ENCODE peak calls at places on chromosomes 5 and 9, in six cellular contexts. One of them, this sample, is unnamed. For H3K4me1, the result is how much of the 10 kb centered on the place peaks cover.

GRCh38 chr5:174744896-174745295 is 20.5 kb downstream of the MSX2 start:
- DNase-seq in prostate gland: no peak
- DNase-seq in HCT116: no peak
- DNase-seq in K562: no peak
- DNase-seq in stomach: no peak
- DNase-seq in GM23338: no peak
- DNase-seq in this sample: no peak

GRCh38 chr5:1793301-1793740 is 6.3 kb downstream of the MRPL36 start:
- DNase-seq in HCT116: no peak
- DNase-seq in stomach: no peak
- DNase-seq in prostate gland: no peak
- DNase-seq in GM23338: no peak
- DNase-seq in K562: no peak
- DNase-seq in this sample: no peak

GRCh38 chr5:37121465-37121864 is 127.7 kb downstream of the CPLANE1 start:
- DNase-seq in HCT116: no peak
- DNase-seq in stomach: no peak
- DNase-seq in prostate gland: no peak
- DNase-seq in GM23338: no peak
- DNase-seq in K562: no peak
- DNase-seq in this sample: no peak

GRCh38 chr5:90410178-90410762 is 714 bp upstream of the CETN3 start:
- DNase-seq in prostate gland: no peak
- DNase-seq in stomach: no peak
- DNase-seq in HCT116: no peak
- DNase-seq in K562: no peak
- DNase-seq in GM23338: no peak
- DNase-seq in this sample: no peak

GRCh38 chr9:120935383-120935857 is 8.8 kb upstream of the TRAF1 start:
- DNase-seq in K562: peak
- DNase-seq in stomach: peak
- DNase-seq in GM23338: no peak
- DNase-seq in HCT116: no peak
- DNase-seq in prostate gland: peak
- DNase-seq in this sample: peak

GRCh38 chr5:172488221-172488620 is 33.9 kb upstream of the SH3PXD2B start:
- DNase-seq in prostate gland: no peak
- DNase-seq in GM23338: no peak
- DNase-seq in stomach: no peak
- DNase-seq in K562: no peak
- DNase-seq in HCT116: no peak
- DNase-seq in this sample: no peak

GRCh38 chr9:126275386-126276001 is 51.1 kb upstream of the MVB12B start:
- DNase-seq in stomach: no peak
- DNase-seq in GM23338: peak
- DNase-seq in HCT116: no peak
- DNase-seq in prostate gland: no peak
- DNase-seq in K562: no peak
- DNase-seq in this sample: no peak

GRCh38 chr9:96047116-96047639 is 171.7 kb downstream of the ERCC6L2 start:
- DNase-seq in prostate gland: no peak
- DNase-seq in HCT116: no peak
- DNase-seq in stomach: no peak
- DNase-seq in K562: no peak
- DNase-seq in GM23338: no peak
- DNase-seq in this sample: no peak

GRCh38 chr5:116872486-116872885 is 297.9 kb upstream of the SEMA6A start:
- DNase-seq in K562: no peak
- DNase-seq in prostate gland: no peak
- DNase-seq in HCT116: no peak
- DNase-seq in stomach: no peak
- DNase-seq in GM23338: no peak
- DNase-seq in this sample: no peak

GRCh38 chr5:24444439-24444838 is 200.3 kb downstream of the CDH10 start:
- DNase-seq in stomach: no peak
- DNase-seq in GM23338: no peak
- DNase-seq in K562: no peak
- DNase-seq in HCT116: no peak
- DNase-seq in prostate gland: no peak
- DNase-seq in this sample: no peak

GRCh38 chr5:4905674-4906528 is 234.2 kb upstream of the ADAMTS16 start:
- DNase-seq in HCT116: no peak
- DNase-seq in stomach: no peak
- DNase-seq in prostate gland: no peak
- DNase-seq in K562: peak
- DNase-seq in GM23338: peak
- DNase-seq in this sample: no peak

GRCh38 chr5:146340260-146341081 is 1.8 kb downstream of the POU4F3 start:
- DNase-seq in K562: peak
- DNase-seq in GM23338: peak
- DNase-seq in stomach: peak
- DNase-seq in prostate gland: peak
- DNase-seq in HCT116: no peak
- DNase-seq in this sample: no peak

GRCh38 chr9:18851069-18851468 is 181.9 kb downstream of the SAXO1 start:
- DNase-seq in K562: no peak
- DNase-seq in prostate gland: no peak
- DNase-seq in stomach: no peak
- DNase-seq in GM23338: no peak
- DNase-seq in HCT116: no peak
- DNase-seq in this sample: no peak

GRCh38 chr5:32163785-32164184 is 10.3 kb downstream of the GOLPH3 start:
- DNase-seq in stomach: no peak
- DNase-seq in prostate gland: no peak
- DNase-seq in K562: no peak
- DNase-seq in GM23338: no peak
- DNase-seq in HCT116: no peak
- DNase-seq in this sample: no peak

GRCh38 chr9:109013678-109014145 is 413 bp upstream of the CTNNAL1 start:
- DNase-seq in HCT116: no peak
- DNase-seq in K562: no peak
- DNase-seq in stomach: no peak
- DNase-seq in GM23338: no peak
- DNase-seq in prostate gland: no peak
- DNase-seq in this sample: peak

GRCh38 chr5:60299944-60300343 is 400.0 kb downstream of the DEPDC1B start:
- DNase-seq in prostate gland: no peak
- DNase-seq in HCT116: no peak
- DNase-seq in GM23338: no peak
- DNase-seq in stomach: no peak
- DNase-seq in K562: no peak
- DNase-seq in this sample: no peak

GRCh38 chr5:150488519-150489357 is 19.2 kb upstream of the NDST1 start:
- DNase-seq in HCT116: no peak
- DNase-seq in stomach: peak
- DNase-seq in prostate gland: peak
- DNase-seq in K562: peak
- DNase-seq in GM23338: no peak
- DNase-seq in this sample: no peak
- TF ChIP-seq POLR2AphosphoS5 in HCT116: no peak
- TF ChIP-seq POLR2AphosphoS5 in stomach: peak
- TF ChIP-seq POLR2AphosphoS5 in prostate gland: no peak
- TF ChIP-seq POLR2AphosphoS5 in K562: no peak
- TF ChIP-seq POLR2AphosphoS5 in GM23338: no peak
- TF ChIP-seq POLR2AphosphoS5 in this sample: no peak

GRCh38 chr5:56142620-56143431 is 90.3 kb downstream of the ANKRD55 start:
- DNase-seq in prostate gland: no peak
- DNase-seq in K562: no peak
- DNase-seq in stomach: peak
- DNase-seq in GM23338: no peak
- DNase-seq in HCT116: no peak
- DNase-seq in this sample: no peak

GRCh38 chr5:56145106-56145505 is 88.0 kb downstream of the ANKRD55 start:
- DNase-seq in prostate gland: no peak
- DNase-seq in stomach: no peak
- DNase-seq in HCT116: no peak
- DNase-seq in GM23338: no peak
- DNase-seq in K562: no peak
- DNase-seq in this sample: no peak

GRCh38 chr5:56139978-56140562 is 93.1 kb downstream of the ANKRD55 start:
- DNase-seq in stomach: no peak
- DNase-seq in prostate gland: no peak
- DNase-seq in HCT116: no peak
- DNase-seq in K562: no peak
- DNase-seq in GM23338: no peak
- DNase-seq in this sample: no peak

GRCh38 chr5:56144211-56144610 is 88.9 kb downstream of the ANKRD55 start:
- DNase-seq in K562: no peak
- DNase-seq in stomach: no peak
- DNase-seq in GM23338: no peak
- DNase-seq in HCT116: no peak
- DNase-seq in prostate gland: no peak
- DNase-seq in this sample: no peak

DNA sequence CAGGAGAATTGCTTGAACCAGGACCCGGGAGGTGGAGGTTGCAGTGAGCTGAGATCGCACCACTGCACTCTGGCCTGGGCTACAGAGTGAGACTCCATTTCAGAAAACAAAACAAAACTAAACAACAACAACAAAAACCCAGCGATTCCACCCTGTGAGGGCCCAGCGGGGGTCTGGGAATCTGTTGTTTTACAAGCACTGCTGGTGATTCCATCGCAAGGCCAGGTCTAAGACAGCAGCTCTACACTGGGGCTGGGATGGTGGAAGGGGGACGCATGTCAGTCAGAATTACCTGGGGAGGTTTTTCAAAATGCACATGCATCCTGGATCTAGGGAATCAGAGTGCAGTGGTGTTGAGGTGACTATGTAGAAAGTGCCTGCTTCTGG is 90.9 kb downstream of the ANKRD55 start:
- DNase-seq in stomach: no peak
- DNase-seq in HCT116: no peak
- DNase-seq in prostate gland: no peak
- DNase-seq in GM23338: no peak
- DNase-seq in K562: no peak
- DNase-seq in this sample: no peak
- H3K4me1 ChIP-seq in stomach: under half
- H3K4me1 ChIP-seq in HCT116: under half
- H3K4me1 ChIP-seq in prostate gland: under half
- H3K4me1 ChIP-seq in GM23338: under half
- H3K4me1 ChIP-seq in K562: under half
- H3K4me1 ChIP-seq in this sample: under half

GRCh38 chr5:139495644-139496435 is 13.3 kb upstream of the STING1 start:
- DNase-seq in GM23338: no peak
- DNase-seq in K562: peak
- DNase-seq in HCT116: no peak
- DNase-seq in prostate gland: no peak
- DNase-seq in stomach: no peak
- DNase-seq in this sample: no peak
- TF ChIP-seq POLR2AphosphoS5 in GM23338: no peak
- TF ChIP-seq POLR2AphosphoS5 in K562: no peak
- TF ChIP-seq POLR2AphosphoS5 in HCT116: no peak
- TF ChIP-seq POLR2AphosphoS5 in prostate gland: no peak
- TF ChIP-seq POLR2AphosphoS5 in stomach: no peak
- TF ChIP-seq POLR2AphosphoS5 in this sample: no peak

DNA sequence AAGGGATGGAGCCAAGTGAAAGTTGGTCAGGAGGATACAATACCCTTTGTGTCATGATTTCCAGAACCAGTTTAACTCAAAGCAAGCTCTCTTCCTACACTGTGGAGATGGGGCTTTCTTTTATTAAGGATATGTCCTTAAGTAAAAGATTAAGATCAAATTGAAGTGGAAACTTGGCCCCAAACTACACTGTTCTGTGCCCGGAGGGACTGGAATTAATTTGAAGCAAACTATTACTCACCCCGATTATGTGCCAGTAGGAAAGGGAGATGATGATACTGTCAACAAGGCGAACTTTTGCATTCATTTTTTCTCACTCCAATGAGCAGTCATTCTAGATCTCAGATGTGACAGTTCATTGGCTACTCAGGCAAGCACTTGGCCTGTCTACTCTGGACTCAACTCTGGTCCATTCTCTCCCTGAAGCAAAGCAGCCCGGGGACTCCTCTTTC is 186.7 kb downstream of the NTRK2 start:
- DNase-seq in stomach: no peak
- DNase-seq in K562: no peak
- DNase-seq in prostate gland: no peak
- DNase-seq in HCT116: no peak
- DNase-seq in GM23338: no peak
- DNase-seq in this sample: no peak
- H3K4me1 ChIP-seq in stomach: under half
- H3K4me1 ChIP-seq in K562: under half
- H3K4me1 ChIP-seq in prostate gland: under half
- H3K4me1 ChIP-seq in HCT116: under half
- H3K4me1 ChIP-seq in GM23338: under half
- H3K4me1 ChIP-seq in this sample: under half

DNA sequence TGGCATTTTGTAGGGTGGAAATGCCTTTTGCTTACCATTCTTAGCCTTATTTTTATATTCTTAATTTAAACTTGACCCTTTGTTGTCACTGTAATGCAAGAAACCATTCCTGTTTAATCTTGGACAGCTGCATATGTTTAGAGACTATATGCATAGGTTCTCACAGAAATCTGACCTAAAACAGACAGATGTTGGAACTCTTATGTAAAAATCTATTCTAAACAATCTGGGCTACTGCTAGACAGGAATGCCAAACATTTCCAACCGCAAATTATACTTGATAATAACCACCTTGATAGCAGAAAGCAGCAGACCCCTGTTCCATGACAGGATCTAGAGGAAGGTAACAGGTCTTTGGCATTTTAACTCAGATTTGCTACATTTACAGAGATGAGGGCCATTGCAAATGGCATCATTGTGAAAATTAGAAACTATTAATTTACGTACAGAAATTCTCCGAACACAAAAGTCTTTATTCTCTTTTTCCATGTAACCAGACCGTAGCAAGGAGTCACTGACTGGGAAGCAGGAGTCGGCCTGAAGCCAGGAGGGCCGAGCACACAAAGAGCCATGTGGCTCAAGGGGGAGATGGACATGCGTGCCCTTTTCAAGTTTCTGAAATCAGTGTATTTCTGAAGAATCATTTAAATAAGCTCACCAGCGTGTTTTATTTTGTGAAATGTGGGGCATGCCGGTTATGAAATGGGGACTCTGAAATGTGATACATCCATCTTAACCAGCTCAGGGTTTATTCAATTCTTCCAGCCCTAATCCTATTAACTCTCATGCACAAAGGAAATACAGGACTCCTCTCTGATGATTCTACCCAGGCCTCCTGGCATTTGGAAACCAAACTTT is 139.3 kb downstream of the AOPEP start:
- DNase-seq in stomach: peak
- DNase-seq in GM23338: no peak
- DNase-seq in HCT116: no peak
- DNase-seq in K562: no peak
- DNase-seq in prostate gland: no peak
- DNase-seq in this sample: no peak
- TF ChIP-seq POLR2AphosphoS5 in stomach: no peak
- TF ChIP-seq POLR2AphosphoS5 in GM23338: no peak
- TF ChIP-seq POLR2AphosphoS5 in HCT116: no peak
- TF ChIP-seq POLR2AphosphoS5 in K562: no peak
- TF ChIP-seq POLR2AphosphoS5 in prostate gland: peak
- TF ChIP-seq POLR2AphosphoS5 in this sample: no peak

GRCh38 chr5:123874600-123875201 is 362.7 kb downstream of the CSNK1G3 start:
- DNase-seq in prostate gland: no peak
- DNase-seq in stomach: no peak
- DNase-seq in K562: no peak
- DNase-seq in HCT116: no peak
- DNase-seq in GM23338: peak
- DNase-seq in this sample: no peak
- H3K4me1 ChIP-seq in prostate gland: under half
- H3K4me1 ChIP-seq in stomach: under half
- H3K4me1 ChIP-seq in K562: under half
- H3K4me1 ChIP-seq in HCT116: under half
- H3K4me1 ChIP-seq in GM23338: under half
- H3K4me1 ChIP-seq in this sample: under half